ENCODE peak calls at places on chromosomes 13 and 19, in five cellular contexts. K, O, B, X and V are unnamed samples.
A peak's percentile ranks its signal among the peaks of the same experiment; 100 is the strongest.

GRCh38 chr19:7596191-7596937 is 701 bp downstream of the CAMSAP3 start:
- DNase-seq in X (no peak), K (no peak), B (no peak), O (no peak), V (no peak)

GRCh38 chr13:32200741-32201140 is 114.4 kb downstream of the ZAR1L start:
- DNase-seq in B (no peak), O (no peak), K (no peak), X (no peak), V (no peak)

GRCh38 chr19:1942934-1943555 is 2.1 kb downstream of the CSNK1G2 start:
- DNase-seq in O (no peak), K (no peak), X (peak; percentile 22), B (no peak), V (peak; percentile 11)

GRCh38 chr19:55373993-55374757 is 2.5 kb upstream of the TMEM190 start:
- DNase-seq in O (no peak), K (peak; percentile 88), B (no peak), X (no peak), V (no peak)

GRCh38 chr19:52946322-52947310 is 16.1 kb downstream of the ZNF816 start:
- DNase-seq in K (no peak), X (peak; percentile 12), B (no peak), O (no peak), V (peak; percentile 15)

GRCh38 chr13:63085851-63086250 is 1670.2 kb upstream of the PCDH20 start:
- DNase-seq in X (no peak), K (no peak), O (no peak), B (no peak), V (no peak)

GRCh38 chr13:19155321-19155861 is 26.2 kb downstream of the TUBA3C start:
- DNase-seq in X (no peak), K (no peak), B (no peak), O (no peak), V (no peak)

GRCh38 chr19:8054169-8054568 is 1.6 kb downstream of the CCL25 start:
- DNase-seq in X (no peak), O (no peak), B (no peak), K (no peak), V (no peak)

GRCh38 chr19:4365341-4365740 is 22.0 kb downstream of the MPND start:
- DNase-seq in O (no peak), K (no peak), B (no peak), X (no peak), V (no peak)

GRCh38 chr19:29273000-29273691 is 60.2 kb upstream of the UQCRFS1 start:
- DNase-seq in O (no peak), X (no peak), B (no peak), K (peak; percentile 52), V (no peak)

GRCh38 chr13:95569966-95570365 is 17.4 kb downstream of the CLDN10 start:
- DNase-seq in B (no peak), X (no peak), K (no peak), O (no peak), V (no peak)

GRCh38 chr19:42130254-42130573 is 2.0 kb downstream of the POU2F2 start:
- DNase-seq in X (no peak), O (no peak), B (peak; percentile 51), K (no peak), V (no peak)

GRCh38 chr19:42126565-42126964 is 5.7 kb downstream of the POU2F2 start:
- DNase-seq in X (no peak), O (no peak), B (peak; percentile 42), K (no peak), V (no peak)

GRCh38 chr19:42132030-42132628 is at the start of gene POU2F2:
- DNase-seq in O (no peak), K (no peak), X (peak; percentile 19), B (peak; percentile 41), V (no peak)

GRCh38 chr19:42131149-42132029 is 857 bp downstream of the POU2F2 start:
- DNase-seq in X (no peak), K (no peak), O (no peak), B (no peak), V (no peak)

DNA sequence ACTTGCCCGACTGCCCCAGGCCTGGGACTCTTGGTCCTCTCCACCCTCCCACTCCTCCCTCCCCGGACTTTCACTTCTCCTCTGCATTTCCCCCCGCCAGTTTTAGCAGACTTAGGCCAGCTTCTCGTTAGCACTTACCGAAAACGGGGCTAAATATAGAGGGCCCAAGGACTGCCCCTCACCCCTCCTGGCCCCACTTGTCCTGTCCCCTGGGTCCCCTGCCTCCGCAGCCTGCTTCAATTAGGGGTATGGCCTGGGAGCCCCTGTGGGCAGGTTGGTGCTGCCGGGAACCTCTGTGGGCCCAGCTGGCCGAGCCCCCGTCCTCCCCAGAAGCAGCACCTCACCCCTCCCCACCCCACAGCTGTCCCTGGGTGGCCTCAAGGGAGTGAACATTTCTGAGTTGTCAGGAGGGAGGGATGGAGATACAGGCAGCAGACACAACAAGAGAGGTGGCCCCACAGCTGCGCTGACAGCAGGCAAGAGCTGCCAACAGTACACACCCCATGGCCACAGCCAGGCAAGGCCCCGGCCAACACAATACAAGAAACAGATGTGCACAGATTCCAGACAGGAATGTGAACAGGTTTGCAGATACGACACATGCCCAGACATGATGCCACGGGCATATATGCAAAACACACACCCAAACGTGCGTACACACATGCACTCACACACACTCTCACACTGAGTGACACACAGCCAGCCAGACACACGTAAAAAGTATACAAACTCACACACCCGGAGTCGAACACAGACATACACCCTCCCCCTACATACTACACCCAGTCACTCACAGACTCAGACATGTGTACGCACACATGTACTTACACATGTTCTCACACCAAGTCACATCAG is 2.6 kb downstream of the POU2F2 start:
- DNase-seq in B (peak; percentile 93), X (no peak), O (no peak), K (no peak), V (no peak)
- H3K4me2 ChIP-seq in B (peak overlapping the region; percentile 99), X (no peak overlapping the region), O (no peak overlapping the region), K (no peak overlapping the region), V (no peak overlapping the region)

DNA sequence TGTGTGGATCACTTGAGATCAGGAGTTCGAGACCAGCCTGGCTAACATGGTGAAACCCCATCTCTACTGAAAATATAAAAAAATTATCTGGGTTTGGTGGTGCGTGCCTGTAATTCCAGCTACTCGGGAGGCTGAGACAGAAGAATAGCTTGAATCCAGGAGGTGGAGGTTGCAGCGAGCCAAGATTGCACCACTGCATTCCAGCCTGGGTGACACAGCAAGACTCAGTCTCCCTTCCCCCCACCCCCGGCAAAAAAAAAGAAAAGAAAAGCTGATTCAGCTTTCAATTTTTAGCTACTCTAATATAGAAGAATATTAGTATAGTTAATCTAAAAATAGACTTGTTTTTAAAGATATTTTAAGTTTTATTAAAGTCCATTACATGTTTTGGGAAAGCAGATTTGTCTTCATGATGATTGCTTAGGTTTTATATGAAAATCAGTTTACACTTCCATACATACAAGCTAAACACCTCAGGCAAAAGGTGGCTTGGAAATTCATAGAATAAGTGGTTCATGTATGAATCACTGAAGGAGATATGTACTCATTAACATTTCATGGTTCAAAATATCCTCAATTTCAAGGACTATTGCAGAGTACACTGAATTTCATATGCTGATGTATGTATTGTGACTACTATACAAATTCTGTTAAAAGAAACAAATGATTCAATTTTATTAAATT is 165.2 kb downstream of the TDRD3 start:
- DNase-seq in B (no peak), K (no peak), X (no peak), O (no peak), V (no peak)
- H3K27ac ChIP-seq in B (no peak overlapping the region), K (no peak overlapping the region), X (no peak overlapping the region), O (no peak overlapping the region), V (no peak overlapping the region)

DNA sequence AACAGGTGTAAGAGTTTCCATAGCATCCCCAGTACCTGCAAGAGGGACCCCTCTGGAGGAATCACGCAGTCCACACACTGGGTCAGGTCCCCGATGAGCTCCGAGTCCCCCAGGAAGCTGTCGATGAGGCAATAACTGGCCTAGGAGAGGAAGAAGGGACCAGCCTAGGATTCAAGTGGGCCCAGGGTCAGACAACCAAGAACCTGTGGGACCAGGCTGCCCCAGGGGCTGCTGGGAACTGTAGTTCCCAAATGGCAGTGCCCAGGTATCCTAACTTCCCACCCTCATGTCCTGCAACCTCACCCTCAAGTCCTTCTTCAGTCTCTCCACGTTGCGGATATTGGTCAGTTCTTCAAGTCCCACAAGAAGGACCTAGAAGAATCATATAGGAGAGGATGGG is 1.8 kb downstream of the FUZ start:
- DNase-seq in O (no peak), X (no peak), K (peak; percentile 30), B (no peak), V (no peak)
- TF ChIP-seq MYC in O (no peak), X (no peak), K (no peak), B (no peak), V (no peak)

GRCh38 chr19:6516659-6517291 is 14.1 kb upstream of the TNFSF9 start:
- DNase-seq in X (peak; percentile 94), O (peak; percentile 60), B (no peak), K (peak; percentile 83), V (peak; percentile 74)

GRCh38 chr19:6519289-6519688 is 11.5 kb upstream of the TNFSF9 start:
- DNase-seq in O (no peak), B (no peak), K (peak; percentile 67), X (no peak), V (peak; percentile 44)

GRCh38 chr19:6510618-6511017 is 8.5 kb upstream of the TUBB4A start:
- DNase-seq in K (no peak), B (no peak), X (no peak), O (no peak), V (no peak)

GRCh38 chr19:6514926-6515325 is 12.8 kb upstream of the TUBB4A start:
- DNase-seq in K (no peak), O (no peak), X (no peak), B (no peak), V (no peak)

DNA sequence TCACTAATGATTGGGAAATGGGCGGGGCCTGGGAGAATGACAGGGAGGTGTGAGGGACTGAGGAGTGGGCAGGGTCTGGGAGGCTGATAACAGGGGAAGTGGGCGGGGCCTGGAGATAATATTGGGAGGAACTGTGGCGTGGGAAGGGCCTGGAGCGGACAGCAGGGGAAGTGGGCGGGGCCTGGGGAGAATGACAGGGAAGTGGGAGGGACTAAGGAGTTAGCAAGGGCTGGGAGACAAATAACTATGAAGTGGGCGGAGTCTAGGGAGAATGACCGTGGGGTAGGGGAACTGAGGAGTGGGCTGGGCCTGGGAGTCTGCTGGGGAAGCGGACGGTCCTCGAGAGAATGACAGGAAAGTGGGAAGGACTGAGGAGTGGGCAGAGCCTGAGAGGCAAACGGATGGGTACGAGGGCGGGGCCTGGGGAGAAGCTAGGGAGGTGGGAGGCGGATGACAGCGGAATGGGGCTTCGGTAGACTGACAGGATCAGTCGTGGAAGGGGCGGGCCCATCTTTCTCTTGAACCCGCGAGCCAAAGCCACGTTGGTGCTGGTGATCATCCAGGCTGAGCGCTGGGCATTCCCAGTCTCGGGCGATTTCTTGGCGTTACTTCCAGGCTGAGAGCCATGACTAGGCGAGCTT is 14.0 kb upstream of the TUBB4A start:
- DNase-seq in B (peak; percentile 95), O (peak; percentile 77), X (peak; percentile 98), K (peak; percentile 96), V (peak; percentile 97)
- H3K4me2 ChIP-seq in B (peak overlapping the region; percentile 95), O (peak overlapping the region; percentile 97), X (peak overlapping the region; percentile 88), K (peak overlapping the region; percentile 90), V (peak overlapping the region; percentile 60)

DNA sequence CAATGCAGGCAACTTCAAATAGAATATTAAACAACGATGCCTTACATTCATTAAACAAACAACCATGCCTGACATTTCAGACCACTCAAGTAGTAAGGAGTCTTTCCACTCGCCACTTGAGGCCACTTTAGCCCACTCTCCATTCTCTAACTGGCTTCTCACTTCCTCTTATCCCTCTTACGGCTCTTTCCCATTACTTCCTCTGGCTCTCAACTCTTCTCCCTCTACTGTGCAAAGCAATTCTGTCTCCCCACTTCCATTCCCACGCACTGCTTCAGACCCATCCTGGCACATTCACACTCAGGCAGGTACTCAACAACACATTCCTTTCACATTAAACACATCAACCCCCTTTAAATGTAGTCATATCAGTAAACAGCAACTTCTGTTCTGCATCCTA is 229.8 kb upstream of the IPO5 start:
- DNase-seq in B (no peak), K (no peak), O (no peak), X (no peak), V (no peak)
- H3K27ac ChIP-seq in B (no peak overlapping the region), K (no peak overlapping the region), O (no peak overlapping the region), X (no peak overlapping the region), V (no peak overlapping the region)